ENCODE peak calls at places on chromosome 6, in four cellular contexts. Q, C, P and J are unnamed samples.

GRCh38 chr6:104951677-104952076 is 5.2 kb upstream of the LIN28B start:
- DNase-seq in P (no peak), C (no peak), Q (no peak), J (no peak)

GRCh38 chr6:33921745-33922144 is 117.9 kb upstream of the MLN start:
- DNase-seq in Q (no peak), P (no peak), C (no peak), J (no peak)

GRCh38 chr6:51339728-51340127 is 521.1 kb downstream of the TFAP2B start:
- DNase-seq in Q (no peak), P (peak), C (no peak), J (no peak)

GRCh38 chr6:27295301-27296079 is 16.6 kb downstream of the POM121L2 start:
- DNase-seq in P (peak), Q (no peak), C (peak), J (peak)

GRCh38 chr6:121809211-121809610 is 373.8 kb downstream of the GJA1 start:
- DNase-seq in C (no peak), Q (no peak), P (no peak), J (no peak)

GRCh38 chr6:111291860-111292259 is 191.2 kb downstream of the REV3L start:
- DNase-seq in C (no peak), P (no peak), Q (no peak), J (no peak)

GRCh38 chr6:10587694-10588392 is 66.7 kb downstream of the GCNT2 start:
- DNase-seq in P (no peak), C (no peak), Q (no peak), J (no peak)

GRCh38 chr6:109314313-109314712 is 68.0 kb downstream of the CD164 start:
- DNase-seq in C (no peak), Q (no peak), P (no peak), J (no peak)

GRCh38 chr6:4130357-4130987 is 4.9 kb downstream of the ECI2 start:
- DNase-seq in Q (peak), C (no peak), P (no peak), J (no peak)

GRCh38 chr6:161195418-161195817 is 78.4 kb downstream of the AGPAT4 start:
- DNase-seq in Q (no peak), C (no peak), P (no peak), J (no peak)
- TF ChIP-seq CTCF in Q (no peak), C (no peak), P (no peak), J (no peak)

DNA sequence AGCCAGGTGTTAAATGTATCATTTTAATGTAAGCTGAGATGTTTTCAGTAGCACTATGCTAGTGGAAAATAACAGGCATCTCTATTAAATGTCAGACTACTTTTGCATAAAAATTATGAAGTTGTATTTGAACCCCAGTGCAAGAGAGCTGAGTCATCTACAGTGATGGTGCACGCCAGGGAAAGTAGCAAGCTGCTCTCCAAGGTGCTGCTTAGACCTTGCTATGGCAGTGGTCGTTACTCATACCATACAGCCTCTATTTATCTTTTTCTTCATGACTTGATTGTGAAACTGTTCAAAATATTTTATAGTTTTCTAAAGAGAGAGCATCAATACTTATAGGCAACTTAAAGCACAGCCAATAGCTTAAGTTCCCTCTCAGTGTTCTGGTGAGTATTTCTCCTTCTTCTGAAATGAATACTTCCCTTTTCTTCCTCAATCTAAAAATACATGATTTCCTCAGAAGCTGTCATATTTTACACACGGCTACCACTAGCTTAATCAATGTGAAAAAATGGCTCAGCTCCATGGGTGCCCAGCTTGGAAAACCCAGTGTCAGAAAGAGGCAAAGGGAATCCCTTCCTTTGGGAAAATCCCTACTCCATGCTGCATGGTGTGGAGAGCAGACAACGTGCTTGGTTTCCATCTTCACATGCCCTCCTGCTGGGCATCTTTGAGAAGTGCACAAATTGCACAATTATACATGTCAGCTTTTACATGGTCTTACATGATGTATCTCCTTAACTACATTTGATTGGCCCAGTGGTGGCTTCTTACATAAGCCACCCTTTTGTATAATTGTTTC is 105.6 kb downstream of the ELOVL4 start:
- DNase-seq in P (no peak), C (no peak), Q (no peak), J (no peak)
- TF ChIP-seq CTCF in P (no peak), C (peak), Q (no peak), J (no peak)

DNA sequence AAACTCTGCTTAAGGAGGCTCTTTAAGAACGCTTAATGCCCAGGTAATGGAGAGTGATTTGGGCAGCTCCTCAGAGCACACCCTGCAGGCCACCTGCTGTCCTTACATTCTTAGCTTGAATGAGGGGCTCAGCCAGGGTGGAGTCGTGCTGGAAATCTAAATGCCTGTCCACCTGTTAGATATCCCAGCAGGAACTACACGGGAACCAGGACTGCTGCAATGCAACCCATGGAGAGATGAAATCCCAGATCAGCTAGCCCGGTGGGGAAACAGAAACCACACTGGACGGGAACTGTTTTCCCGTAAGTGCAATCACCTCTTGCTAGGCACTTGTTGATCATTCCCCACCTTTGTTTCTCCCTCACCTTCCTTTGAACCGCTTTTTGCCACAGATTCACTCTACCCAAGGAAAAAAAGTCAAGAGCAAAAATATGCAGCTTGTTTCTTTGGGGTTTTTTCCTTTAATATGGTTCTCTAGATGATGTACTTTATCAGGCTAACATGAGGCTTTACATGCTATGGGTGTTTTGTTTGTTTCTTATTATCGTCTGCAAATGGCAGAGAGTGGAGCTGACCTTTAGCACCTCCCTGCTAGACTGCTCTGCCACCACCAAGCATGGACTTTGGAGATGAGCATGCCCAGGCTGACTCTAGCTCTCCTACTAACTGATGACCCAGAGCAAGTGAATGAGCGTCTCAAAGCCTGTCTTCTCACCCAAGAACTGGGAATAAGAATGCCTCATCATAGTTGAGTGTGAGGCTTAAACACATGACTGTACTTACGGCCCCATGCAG is 125.9 kb upstream of the TNFAIP3 start:
- DNase-seq in Q (no peak), P (peak), C (no peak), J (no peak)
- TF ChIP-seq CTCF in Q (no peak), P (no peak), C (peak), J (no peak)

GRCh38 chr6:6811151-6812002 is 222.9 kb downstream of the LY86 start:
- DNase-seq in C (peak), P (peak), Q (peak), J (no peak)
- TF ChIP-seq CTCF in C (no peak), P (no peak), Q (no peak), J (no peak)

DNA sequence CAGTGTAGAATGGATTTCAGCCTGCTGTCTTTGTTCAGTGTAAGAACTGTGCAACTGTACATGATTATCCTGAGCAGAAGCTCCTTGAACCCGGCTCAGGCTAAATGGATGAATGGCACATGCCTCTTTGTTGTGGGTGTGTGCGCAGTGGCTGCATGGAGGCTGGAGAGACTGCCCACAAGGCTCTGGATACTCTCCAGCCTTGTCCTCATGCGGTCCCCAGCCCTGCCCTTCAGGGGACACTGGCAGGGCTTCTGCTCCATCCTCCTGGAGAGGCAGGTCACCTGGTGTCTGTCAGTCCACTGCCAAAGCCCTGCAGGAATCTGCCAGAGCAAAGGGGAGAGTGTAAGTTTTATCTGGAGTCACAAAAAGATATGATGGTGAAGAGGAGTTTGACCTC is 241.7 kb upstream of the EXOC2 start:
- DNase-seq in P (no peak), C (no peak), Q (no peak), J (no peak)
- TF ChIP-seq CTCF in P (no peak), C (no peak), Q (no peak), J (no peak)

DNA sequence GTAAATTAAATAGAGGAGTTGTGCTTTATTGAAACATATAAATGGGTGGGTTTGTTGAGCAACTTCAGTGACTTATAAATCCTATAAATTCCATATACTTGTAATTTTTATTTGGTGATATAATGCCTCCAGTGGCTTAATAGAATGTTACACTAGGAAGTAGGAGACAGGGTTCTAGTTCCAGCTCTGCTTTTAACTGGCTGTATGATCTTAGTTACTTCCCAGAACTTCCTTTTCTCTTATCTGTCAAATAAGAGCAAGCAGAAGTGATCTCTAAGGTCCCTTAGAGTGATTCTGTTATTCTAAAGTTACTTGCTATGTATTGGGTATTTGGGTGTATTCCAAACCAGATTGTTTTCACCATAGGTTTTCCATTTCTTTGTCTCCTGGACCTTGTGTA is 10.2 kb downstream of the ZSCAN23 start:
- DNase-seq in Q (no peak), P (no peak), C (no peak), J (no peak)
- TF ChIP-seq CTCF in Q (no peak), P (no peak), C (peak), J (no peak)